ENCODE peak calls at places on chromosomes 7 and 10, in nine cellular contexts. N is IMR-90, B is epithelial cell of proximal tubule, G is GM23338, P is colonic mucosa, U is spleen, V is PC-3, J is fibroblast of lung, C is BE2C. K is an unnamed sample.

GRCh38 chr7:106914018-106914607 is 49.0 kb downstream of the PIK3CG start:
- DNase-seq in P (no peak), J (no peak), N (no peak), C (no peak), G (no peak), U (no peak), V (no peak), B (no peak), K (peak)

GRCh38 chr7:92781117-92781720 is 55.2 kb downstream of the CDK6 start:
- DNase-seq in P (no peak), U (no peak), B (no peak), V (peak), N (no peak), G (no peak), J (peak), C (peak), K (peak)

GRCh38 chr7:127717502-127718125 is 65.6 kb downstream of the SND1 start:
- DNase-seq in U (no peak), V (no peak), P (no peak), B (no peak), G (no peak), J (peak), C (no peak), N (peak), K (no peak)

GRCh38 chr7:19023477-19023876 is 94.0 kb downstream of the TWIST1 start:
- DNase-seq in P (no peak), U (no peak), G (peak), B (no peak), N (no peak), C (no peak), V (no peak), J (no peak), K (no peak)

GRCh38 chr10:31602541-31603244 is 283.7 kb downstream of the ZEB1 start:
- DNase-seq in U (peak), N (peak), C (peak), B (no peak), P (peak), G (peak), J (peak), V (no peak), K (peak)

GRCh38 chr10:73161079-73161478 is 6.7 kb downstream of the ECD start:
- DNase-seq in B (no peak), P (no peak), G (no peak), C (no peak), J (no peak), N (no peak), V (no peak), U (no peak), K (no peak)

GRCh38 chr7:44762726-44763522 is 14.3 kb downstream of the ZMIZ2 start:
- DNase-seq in B (no peak), V (no peak), G (no peak), J (no peak), P (no peak), N (no peak), C (no peak), U (no peak), K (no peak)

GRCh38 chr7:140435252-140435895 is 31.5 kb downstream of the RAB19 start:
- DNase-seq in B (no peak), V (no peak), U (peak), G (peak), P (no peak), N (no peak), C (peak), J (no peak), K (no peak)

GRCh38 chr10:131691481-131692090 is 209.2 kb upstream of the PPP2R2D start:
- DNase-seq in J (no peak), N (no peak), G (no peak), U (peak), B (no peak), P (no peak), V (no peak), C (no peak), K (no peak)

GRCh38 chr10:70479626-70480253 is 1.2 kb downstream of the PALD1 start:
- DNase-seq in C (no peak), G (peak), J (no peak), N (no peak), V (no peak), B (peak), P (no peak), U (no peak), K (no peak)

GRCh38 chr7:158351481-158351880 is 236.1 kb downstream of the PTPRN2 start:
- DNase-seq in N (no peak), U (peak), V (no peak), B (no peak), P (no peak), J (no peak), G (no peak), C (no peak), K (no peak)

GRCh38 chr7:158354861-158355260 is 232.8 kb downstream of the PTPRN2 start:
- DNase-seq in C (no peak), J (no peak), P (no peak), N (no peak), U (no peak), B (no peak), V (no peak), G (no peak), K (no peak)

GRCh38 chr7:158355456-158356065 is 232.1 kb downstream of the PTPRN2 start:
- DNase-seq in B (no peak), P (peak), V (peak), C (no peak), G (peak), U (peak), N (no peak), J (no peak), K (no peak)

GRCh38 chr7:158356454-158356853 is 231.2 kb downstream of the PTPRN2 start:
- DNase-seq in J (no peak), C (no peak), V (no peak), N (no peak), P (no peak), U (peak), G (no peak), B (no peak), K (no peak)

DNA sequence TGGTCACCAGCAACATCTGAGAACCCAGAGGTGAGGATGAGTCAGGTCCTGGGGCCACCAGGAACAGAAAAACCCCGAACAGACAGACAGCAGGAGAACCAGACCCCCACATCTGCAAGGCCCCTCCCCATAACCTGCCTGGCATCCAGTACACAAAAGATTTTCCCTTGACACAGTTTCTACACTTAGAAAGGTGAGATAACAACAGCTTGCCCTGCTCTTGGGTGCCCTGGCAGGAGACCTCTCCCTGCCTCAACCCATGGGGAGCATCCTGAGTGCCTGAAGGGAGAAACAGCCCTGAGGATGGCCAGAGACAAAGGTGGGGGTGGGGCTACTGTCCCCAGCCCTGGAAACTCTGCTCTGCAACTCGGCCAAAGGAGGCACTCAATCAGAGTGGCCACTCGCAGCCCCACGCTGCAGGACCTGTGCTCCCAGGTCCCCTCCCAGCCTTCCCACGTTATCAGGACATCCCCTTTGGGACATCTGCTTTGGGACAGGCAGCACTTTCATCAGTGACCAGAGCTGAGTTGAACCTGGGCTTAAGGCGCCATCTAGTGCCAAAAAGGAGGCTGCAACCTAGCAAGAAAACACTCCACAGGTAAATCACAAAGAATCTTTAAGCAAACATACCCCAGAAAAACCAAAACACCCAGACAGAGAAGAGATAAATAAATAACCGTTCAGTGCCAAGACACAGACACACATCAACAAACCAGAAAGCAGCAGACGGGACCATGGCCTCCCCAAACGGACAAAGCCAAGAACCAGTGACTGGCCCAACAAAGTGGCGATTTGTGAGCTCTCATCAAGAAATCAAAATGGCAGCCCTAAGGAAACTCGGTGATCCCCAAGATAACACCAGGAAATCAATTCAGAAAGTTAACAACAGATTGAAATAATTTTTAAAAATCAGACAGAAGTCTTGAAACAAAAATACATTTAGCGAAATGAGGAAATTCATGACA is 233.7 kb downstream of the PTPRN2 start:
- DNase-seq in C (peak), V (peak), U (peak), G (peak), J (no peak), P (peak), N (no peak), B (no peak), K (peak)
- TF ChIP-seq CTCF in C (peak), V (peak), U (no peak), G (peak), J (no peak), P (peak), N (peak), B (peak), K (peak)

GRCh38 chr10:11824825-11825224 is 1.7 kb downstream of the PROSER2 start:
- DNase-seq in C (no peak), U (no peak), J (peak), G (no peak), P (no peak), B (no peak), N (no peak), V (peak), K (no peak)

GRCh38 chr10:11825796-11826414 is 2.7 kb downstream of the PROSER2 start:
- DNase-seq in B (no peak), U (no peak), C (no peak), J (no peak), P (no peak), G (no peak), V (peak), N (no peak), K (peak)

GRCh38 chr10:11823989-11824346 is 812 bp downstream of the PROSER2 start:
- DNase-seq in G (no peak), N (peak), U (no peak), C (no peak), P (no peak), J (peak), B (no peak), V (no peak), K (no peak)

GRCh38 chr10:11823122-11823988 is at the start of gene PROSER2:
- DNase-seq in P (peak), B (no peak), N (peak), G (peak), V (peak), U (peak), J (peak), C (no peak), K (peak)

DNA sequence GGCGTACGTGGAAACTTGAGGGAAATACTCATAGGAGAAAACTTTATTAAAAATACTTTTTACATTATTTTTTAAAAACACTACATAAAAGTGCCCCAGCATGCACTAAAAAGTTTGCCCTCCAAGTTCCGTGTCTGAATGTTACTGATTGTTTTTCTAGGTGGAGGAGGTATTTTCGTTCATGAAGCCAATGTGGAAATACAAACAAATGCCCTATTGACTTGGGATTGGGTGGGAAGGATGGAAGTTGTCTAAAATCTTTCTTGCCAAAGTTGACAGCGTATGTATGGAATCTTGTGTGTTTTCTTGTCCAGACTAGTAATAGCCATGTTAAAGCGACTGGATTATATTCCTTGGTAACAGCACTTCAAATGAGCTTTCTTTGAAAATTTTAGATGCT is 1.2 kb downstream of the PROSER2 start:
- DNase-seq in U (no peak), J (peak), G (no peak), C (no peak), N (peak), V (no peak), B (no peak), P (no peak), K (peak)
- H3K4me3 ChIP-seq in U (peak), J (peak), G (peak), C (no peak), N (no peak), V (peak), B (peak), P (peak), K (no peak)

GRCh38 chr7:132394283-132395003 is 181.8 kb downstream of the PLXNA4 start:
- DNase-seq in U (no peak), G (peak), J (no peak), C (peak), P (no peak), N (no peak), B (no peak), V (peak), K (peak)
- TF ChIP-seq CTCF in U (no peak), G (peak), J (no peak), C (peak), P (peak), N (no peak), B (peak), V (peak), K (peak)

GRCh38 chr7:157500171-157500960 is 163.6 kb downstream of the DNAJB6 start:
- DNase-seq in V (no peak), B (no peak), U (peak), J (no peak), N (no peak), C (no peak), P (no peak), G (peak), K (no peak)

GRCh38 chr7:157501576-157501975 is 164.8 kb downstream of the DNAJB6 start:
- DNase-seq in V (no peak), G (no peak), N (no peak), J (no peak), P (no peak), C (no peak), B (no peak), U (no peak), K (no peak)

GRCh38 chr7:157505646-157506045 is 168.8 kb downstream of the DNAJB6 start:
- DNase-seq in P (no peak), G (no peak), N (no peak), J (no peak), C (no peak), B (no peak), V (no peak), U (no peak), K (no peak)

GRCh38 chr7:157502701-157503111 is 165.9 kb downstream of the DNAJB6 start:
- DNase-seq in U (peak), C (no peak), J (peak), G (no peak), P (no peak), V (peak), B (no peak), N (no peak), K (peak)

DNA sequence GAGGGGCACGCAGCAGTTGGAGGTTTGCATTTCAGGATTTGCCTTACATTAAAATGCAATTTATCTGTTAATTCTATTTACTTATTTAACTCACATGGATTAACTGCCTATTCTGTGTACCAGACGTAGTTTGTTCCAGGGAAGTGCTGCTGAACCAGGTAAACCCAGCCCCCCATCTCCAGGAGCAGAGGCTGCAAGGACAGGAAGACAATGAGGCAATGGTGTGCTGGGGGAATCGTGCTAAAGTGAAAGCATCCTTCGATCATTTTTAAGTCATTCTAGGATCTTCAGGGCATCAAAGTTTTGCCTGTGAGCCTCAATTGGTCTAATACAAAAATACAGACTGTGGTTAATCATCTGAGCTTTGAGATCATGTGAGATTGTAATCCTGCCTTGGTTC is 166.4 kb downstream of the DNAJB6 start:
- DNase-seq in C (no peak), U (peak), J (no peak), P (no peak), B (no peak), N (no peak), G (no peak), V (no peak), K (no peak)
- H3K4me3 ChIP-seq in C (no peak), U (no peak), J (no peak), P (no peak), B (no peak), N (no peak), G (no peak), V (no peak), K (no peak)

GRCh38 chr7:28960071-28960840 is 2.1 kb upstream of the TRIL start:
- DNase-seq in N (no peak), J (no peak), B (no peak), P (no peak), U (no peak), C (no peak), G (no peak), V (peak), K (no peak)
- TF ChIP-seq CTCF in N (no peak), J (no peak), B (no peak), P (no peak), U (no peak), C (no peak), G (no peak), V (no peak), K (no peak)

DNA sequence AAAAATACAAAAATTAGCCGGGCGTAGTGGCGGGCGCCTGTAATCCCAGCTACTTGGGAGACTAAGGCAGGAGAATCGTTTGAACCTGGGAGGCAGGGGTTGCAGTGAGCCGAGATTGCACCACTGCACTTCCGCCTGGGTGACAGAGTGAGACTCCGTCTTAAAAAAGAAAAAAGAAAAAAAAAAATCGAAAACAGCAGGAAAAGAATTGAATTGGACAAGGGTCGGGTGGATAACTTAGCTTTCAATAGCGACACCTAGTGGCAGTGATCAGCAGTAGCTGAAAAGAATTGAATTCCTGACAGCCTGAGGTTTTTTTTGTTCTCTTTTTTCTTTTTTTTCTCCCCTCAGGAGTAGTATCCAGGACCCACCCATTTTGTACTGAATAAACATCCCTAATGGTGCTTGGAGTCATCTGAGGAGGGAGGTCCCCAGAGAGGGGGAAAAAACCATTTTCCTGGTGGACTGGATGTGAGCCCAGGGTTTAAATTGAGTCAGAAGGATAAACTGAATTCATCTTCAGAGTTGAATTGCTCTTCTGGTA is 55.1 kb downstream of the CYCS start:
- DNase-seq in V (peak), P (peak), N (peak), G (peak), J (peak), C (peak), B (no peak), U (no peak), K (peak)
- H3K4me3 ChIP-seq in V (peak), P (peak), N (no peak), G (no peak), J (no peak), C (peak), B (peak), U (no peak), K (no peak)